ENCODE peak calls at places on chromosomes 2 and 18, in five cellular contexts. One of them, this sample, is unnamed.
A peak's percentile ranks its signal among the peaks of the same experiment; 100 is the strongest.

GRCh38 chr18:63683152-63683551 is 19.6 kb upstream of the SERPINB11 start:
- DNase-seq in WTC11: peak; percentile 13
- DNase-seq in kidney epithelial cell: peak; percentile 64
- DNase-seq in NCI-H460: peak; percentile 97
- DNase-seq in activated T-helper 1 cell treated with Interleukin-2 at 50 U/mL for 16 hours: no peak
- DNase-seq in this sample: no peak

GRCh38 chr2:64524604-64525322 is 635 bp downstream of the AFTPH start:
- DNase-seq in kidney epithelial cell: no peak
- DNase-seq in WTC11: no peak
- DNase-seq in activated T-helper 1 cell treated with Interleukin-2 at 50 U/mL for 16 hours: no peak
- DNase-seq in NCI-H460: no peak
- DNase-seq in this sample: peak; percentile 6

GRCh38 chr2:9547272-9547991 is 8.2 kb downstream of the ADAM17 start:
- DNase-seq in kidney epithelial cell: no peak
- DNase-seq in WTC11: no peak
- DNase-seq in NCI-H460: no peak
- DNase-seq in activated T-helper 1 cell treated with Interleukin-2 at 50 U/mL for 16 hours: no peak
- DNase-seq in this sample: no peak

GRCh38 chr2:3631851-3632659 is 25.9 kb upstream of the ALLC start:
- DNase-seq in kidney epithelial cell: no peak
- DNase-seq in NCI-H460: no peak
- DNase-seq in activated T-helper 1 cell treated with Interleukin-2 at 50 U/mL for 16 hours: no peak
- DNase-seq in WTC11: no peak
- DNase-seq in this sample: no peak

GRCh38 chr2:162125138-162125537 is 26.9 kb downstream of the GCG start:
- DNase-seq in activated T-helper 1 cell treated with Interleukin-2 at 50 U/mL for 16 hours: no peak
- DNase-seq in kidney epithelial cell: no peak
- DNase-seq in WTC11: no peak
- DNase-seq in NCI-H460: no peak
- DNase-seq in this sample: no peak

GRCh38 chr2:125168442-125168841 is 1143.4 kb downstream of the CNTNAP5 start:
- DNase-seq in NCI-H460: no peak
- DNase-seq in kidney epithelial cell: no peak
- DNase-seq in activated T-helper 1 cell treated with Interleukin-2 at 50 U/mL for 16 hours: no peak
- DNase-seq in WTC11: no peak
- DNase-seq in this sample: no peak

GRCh38 chr2:240479111-240479501 is 43.6 kb downstream of the GPC1 start:
- DNase-seq in kidney epithelial cell: no peak
- DNase-seq in activated T-helper 1 cell treated with Interleukin-2 at 50 U/mL for 16 hours: no peak
- DNase-seq in WTC11: peak; percentile 7
- DNase-seq in NCI-H460: no peak
- DNase-seq in this sample: no peak

GRCh38 chr2:46331099-46331766 is 34.0 kb downstream of the EPAS1 start:
- DNase-seq in activated T-helper 1 cell treated with Interleukin-2 at 50 U/mL for 16 hours: no peak
- DNase-seq in WTC11: no peak
- DNase-seq in kidney epithelial cell: no peak
- DNase-seq in NCI-H460: no peak
- DNase-seq in this sample: no peak

GRCh38 chr2:36455011-36455410 is 99.4 kb downstream of the CRIM1 start:
- DNase-seq in activated T-helper 1 cell treated with Interleukin-2 at 50 U/mL for 16 hours: no peak
- DNase-seq in WTC11: no peak
- DNase-seq in kidney epithelial cell: no peak
- DNase-seq in NCI-H460: no peak
- DNase-seq in this sample: no peak

GRCh38 chr2:60520477-60520876 is 33.0 kb downstream of the BCL11A start:
- DNase-seq in activated T-helper 1 cell treated with Interleukin-2 at 50 U/mL for 16 hours: no peak
- DNase-seq in WTC11: no peak
- DNase-seq in NCI-H460: no peak
- DNase-seq in kidney epithelial cell: no peak
- DNase-seq in this sample: no peak

GRCh38 chr2:235529621-235530020 is 35.8 kb downstream of the AGAP1 start:
- DNase-seq in NCI-H460: no peak
- DNase-seq in kidney epithelial cell: no peak
- DNase-seq in WTC11: no peak
- DNase-seq in activated T-helper 1 cell treated with Interleukin-2 at 50 U/mL for 16 hours: no peak
- DNase-seq in this sample: no peak

GRCh38 chr2:215556979-215557378 is 121.1 kb upstream of the FN1 start:
- DNase-seq in NCI-H460: no peak
- DNase-seq in activated T-helper 1 cell treated with Interleukin-2 at 50 U/mL for 16 hours: no peak
- DNase-seq in kidney epithelial cell: no peak
- DNase-seq in WTC11: no peak
- DNase-seq in this sample: no peak

GRCh38 chr2:39099820-39100728 is 20.8 kb downstream of the SOS1 start:
- DNase-seq in WTC11: no peak
- DNase-seq in NCI-H460: no peak
- DNase-seq in kidney epithelial cell: no peak
- DNase-seq in activated T-helper 1 cell treated with Interleukin-2 at 50 U/mL for 16 hours: no peak
- DNase-seq in this sample: no peak

GRCh38 chr2:30031184-30031583 is 109.8 kb upstream of the ALK start:
- DNase-seq in WTC11: no peak
- DNase-seq in NCI-H460: no peak
- DNase-seq in kidney epithelial cell: no peak
- DNase-seq in activated T-helper 1 cell treated with Interleukin-2 at 50 U/mL for 16 hours: no peak
- DNase-seq in this sample: no peak

GRCh38 chr18:62497171-62497783 is 25.5 kb upstream of the ZCCHC2 start:
- DNase-seq in activated T-helper 1 cell treated with Interleukin-2 at 50 U/mL for 16 hours: no peak
- DNase-seq in WTC11: no peak
- DNase-seq in NCI-H460: no peak
- DNase-seq in kidney epithelial cell: no peak
- DNase-seq in this sample: no peak

GRCh38 chr2:115165529-115166109 is 723.2 kb downstream of the DPP10 start:
- DNase-seq in kidney epithelial cell: peak; percentile 14
- DNase-seq in NCI-H460: peak; percentile 76
- DNase-seq in WTC11: no peak
- DNase-seq in activated T-helper 1 cell treated with Interleukin-2 at 50 U/mL for 16 hours: no peak
- DNase-seq in this sample: no peak